ENCODE peak calls at places on chromosome 16, in ten cellular contexts. One of them, this sample, is unnamed.

GRCh38 chr16:50188619-50189136 is 35.6 kb downstream of the TENT4B start:
- DNase-seq in testis: no peak
- DNase-seq in AG09309: no peak
- DNase-seq in EH: no peak
- DNase-seq in activated CD4-positive, alpha-beta T cell treated with anti-CD3 and anti-CD28 coated beads, Interleukin-2, amount 50 U/mL, for 48 hours: no peak
- DNase-seq in fibroblast of mammary gland: no peak
- DNase-seq in ELR: no peak
- DNase-seq in EL: no peak
- DNase-seq in activated T-cell treated with anti-CD3 and anti-CD28 coated beads for 1 hour: no peak
- DNase-seq in cardiac muscle cell: no peak
- DNase-seq in this sample: no peak

GRCh38 chr16:2029350-2029749 is 2.6 kb downstream of the NHERF2 start:
- DNase-seq in testis: no peak
- DNase-seq in AG09309: no peak
- DNase-seq in EH: no peak
- DNase-seq in activated CD4-positive, alpha-beta T cell treated with anti-CD3 and anti-CD28 coated beads, Interleukin-2, amount 50 U/mL, for 48 hours: no peak
- DNase-seq in fibroblast of mammary gland: no peak
- DNase-seq in ELR: no peak
- DNase-seq in EL: no peak
- DNase-seq in activated T-cell treated with anti-CD3 and anti-CD28 coated beads for 1 hour: no peak
- DNase-seq in cardiac muscle cell: no peak
- DNase-seq in this sample: no peak

GRCh38 chr16:4496305-4496704 is 20.1 kb downstream of the HMOX2 start:
- DNase-seq in testis: no peak
- DNase-seq in AG09309: no peak
- DNase-seq in EH: peak
- DNase-seq in activated CD4-positive, alpha-beta T cell treated with anti-CD3 and anti-CD28 coated beads, Interleukin-2, amount 50 U/mL, for 48 hours: no peak
- DNase-seq in fibroblast of mammary gland: peak
- DNase-seq in ELR: peak
- DNase-seq in EL: peak
- DNase-seq in activated T-cell treated with anti-CD3 and anti-CD28 coated beads for 1 hour: no peak
- DNase-seq in cardiac muscle cell: no peak
- DNase-seq in this sample: no peak

GRCh38 chr16:46763147-46763546 is 15.0 kb upstream of the MYLK3 start:
- DNase-seq in testis: no peak
- DNase-seq in AG09309: no peak
- DNase-seq in EH: no peak
- DNase-seq in activated CD4-positive, alpha-beta T cell treated with anti-CD3 and anti-CD28 coated beads, Interleukin-2, amount 50 U/mL, for 48 hours: no peak
- DNase-seq in fibroblast of mammary gland: no peak
- DNase-seq in ELR: no peak
- DNase-seq in EL: no peak
- DNase-seq in activated T-cell treated with anti-CD3 and anti-CD28 coated beads for 1 hour: no peak
- DNase-seq in cardiac muscle cell: peak
- DNase-seq in this sample: no peak

GRCh38 chr16:29852654-29853053 is 10.4 kb downstream of the CDIPT start:
- DNase-seq in testis: no peak
- DNase-seq in AG09309: no peak
- DNase-seq in EH: peak
- DNase-seq in activated CD4-positive, alpha-beta T cell treated with anti-CD3 and anti-CD28 coated beads, Interleukin-2, amount 50 U/mL, for 48 hours: no peak
- DNase-seq in fibroblast of mammary gland: peak
- DNase-seq in ELR: no peak
- DNase-seq in EL: no peak
- DNase-seq in activated T-cell treated with anti-CD3 and anti-CD28 coated beads for 1 hour: no peak
- DNase-seq in cardiac muscle cell: no peak
- DNase-seq in this sample: no peak

GRCh38 chr16:75477680-75478473 is 13.4 kb upstream of the TMEM170A start:
- DNase-seq in testis: no peak
- DNase-seq in AG09309: no peak
- DNase-seq in EH: no peak
- DNase-seq in activated CD4-positive, alpha-beta T cell treated with anti-CD3 and anti-CD28 coated beads, Interleukin-2, amount 50 U/mL, for 48 hours: no peak
- DNase-seq in fibroblast of mammary gland: no peak
- DNase-seq in ELR: no peak
- DNase-seq in EL: no peak
- DNase-seq in activated T-cell treated with anti-CD3 and anti-CD28 coated beads for 1 hour: no peak
- DNase-seq in cardiac muscle cell: no peak
- DNase-seq in this sample: no peak

GRCh38 chr16:53061701-53062159 is 6.9 kb downstream of the CHD9 start:
- DNase-seq in testis: no peak
- DNase-seq in AG09309: no peak
- DNase-seq in EH: no peak
- DNase-seq in activated CD4-positive, alpha-beta T cell treated with anti-CD3 and anti-CD28 coated beads, Interleukin-2, amount 50 U/mL, for 48 hours: peak
- DNase-seq in fibroblast of mammary gland: no peak
- DNase-seq in ELR: no peak
- DNase-seq in EL: no peak
- DNase-seq in activated T-cell treated with anti-CD3 and anti-CD28 coated beads for 1 hour: no peak
- DNase-seq in cardiac muscle cell: no peak
- DNase-seq in this sample: peak

GRCh38 chr16:27406729-27407128 is 4.8 kb downstream of the IL21R start:
- DNase-seq in testis: no peak
- DNase-seq in AG09309: no peak
- DNase-seq in EH: no peak
- DNase-seq in activated CD4-positive, alpha-beta T cell treated with anti-CD3 and anti-CD28 coated beads, Interleukin-2, amount 50 U/mL, for 48 hours: peak
- DNase-seq in fibroblast of mammary gland: no peak
- DNase-seq in ELR: no peak
- DNase-seq in EL: no peak
- DNase-seq in activated T-cell treated with anti-CD3 and anti-CD28 coated beads for 1 hour: no peak
- DNase-seq in cardiac muscle cell: no peak
- DNase-seq in this sample: no peak

GRCh38 chr16:30357715-30358576 is 2.8 kb upstream of the CD2BP2 start:
- DNase-seq in testis: no peak
- DNase-seq in AG09309: no peak
- DNase-seq in EH: no peak
- DNase-seq in activated CD4-positive, alpha-beta T cell treated with anti-CD3 and anti-CD28 coated beads, Interleukin-2, amount 50 U/mL, for 48 hours: no peak
- DNase-seq in fibroblast of mammary gland: no peak
- DNase-seq in ELR: no peak
- DNase-seq in EL: no peak
- DNase-seq in activated T-cell treated with anti-CD3 and anti-CD28 coated beads for 1 hour: no peak
- DNase-seq in cardiac muscle cell: no peak
- DNase-seq in this sample: no peak

GRCh38 chr16:74888227-74888862 is 96.6 kb downstream of the WDR59 start:
- DNase-seq in testis: no peak
- DNase-seq in AG09309: no peak
- DNase-seq in EH: no peak
- DNase-seq in activated CD4-positive, alpha-beta T cell treated with anti-CD3 and anti-CD28 coated beads, Interleukin-2, amount 50 U/mL, for 48 hours: no peak
- DNase-seq in fibroblast of mammary gland: no peak
- DNase-seq in ELR: no peak
- DNase-seq in EL: no peak
- DNase-seq in activated T-cell treated with anti-CD3 and anti-CD28 coated beads for 1 hour: no peak
- DNase-seq in cardiac muscle cell: no peak
- DNase-seq in this sample: peak

GRCh38 chr16:30166202-30166902 is 17.1 kb upstream of the CORO1A start:
- DNase-seq in testis: no peak
- DNase-seq in AG09309: no peak
- DNase-seq in EH: no peak
- DNase-seq in activated CD4-positive, alpha-beta T cell treated with anti-CD3 and anti-CD28 coated beads, Interleukin-2, amount 50 U/mL, for 48 hours: no peak
- DNase-seq in fibroblast of mammary gland: no peak
- DNase-seq in ELR: no peak
- DNase-seq in EL: no peak
- DNase-seq in activated T-cell treated with anti-CD3 and anti-CD28 coated beads for 1 hour: no peak
- DNase-seq in cardiac muscle cell: no peak
- DNase-seq in this sample: peak

GRCh38 chr16:20868890-20869289 is 31.3 kb downstream of the DCUN1D3 start:
- DNase-seq in testis: peak
- DNase-seq in AG09309: no peak
- DNase-seq in EH: peak
- DNase-seq in activated CD4-positive, alpha-beta T cell treated with anti-CD3 and anti-CD28 coated beads, Interleukin-2, amount 50 U/mL, for 48 hours: no peak
- DNase-seq in fibroblast of mammary gland: peak
- DNase-seq in ELR: peak
- DNase-seq in EL: peak
- DNase-seq in activated T-cell treated with anti-CD3 and anti-CD28 coated beads for 1 hour: no peak
- DNase-seq in cardiac muscle cell: peak
- DNase-seq in this sample: no peak

GRCh38 chr16:31214705-31215286 is 877 bp downstream of the TRIM72 start:
- DNase-seq in testis: no peak
- DNase-seq in AG09309: no peak
- DNase-seq in EH: no peak
- DNase-seq in activated CD4-positive, alpha-beta T cell treated with anti-CD3 and anti-CD28 coated beads, Interleukin-2, amount 50 U/mL, for 48 hours: no peak
- DNase-seq in fibroblast of mammary gland: no peak
- DNase-seq in ELR: no peak
- DNase-seq in EL: no peak
- DNase-seq in activated T-cell treated with anti-CD3 and anti-CD28 coated beads for 1 hour: no peak
- DNase-seq in cardiac muscle cell: no peak
- DNase-seq in this sample: no peak

GRCh38 chr16:75044800-75045361 is 46.1 kb downstream of the ZNRF1 start:
- DNase-seq in testis: peak
- DNase-seq in AG09309: peak
- DNase-seq in EH: peak
- DNase-seq in activated CD4-positive, alpha-beta T cell treated with anti-CD3 and anti-CD28 coated beads, Interleukin-2, amount 50 U/mL, for 48 hours: no peak
- DNase-seq in fibroblast of mammary gland: peak
- DNase-seq in ELR: no peak
- DNase-seq in EL: peak
- DNase-seq in activated T-cell treated with anti-CD3 and anti-CD28 coated beads for 1 hour: no peak
- DNase-seq in cardiac muscle cell: no peak
- DNase-seq in this sample: no peak

GRCh38 chr16:62548095-62548494 is 511.9 kb upstream of the CDH8 start:
- DNase-seq in testis: no peak
- DNase-seq in AG09309: no peak
- DNase-seq in EH: no peak
- DNase-seq in activated CD4-positive, alpha-beta T cell treated with anti-CD3 and anti-CD28 coated beads, Interleukin-2, amount 50 U/mL, for 48 hours: no peak
- DNase-seq in fibroblast of mammary gland: no peak
- DNase-seq in ELR: no peak
- DNase-seq in EL: no peak
- DNase-seq in activated T-cell treated with anti-CD3 and anti-CD28 coated beads for 1 hour: no peak
- DNase-seq in cardiac muscle cell: no peak
- DNase-seq in this sample: no peak